ENCODE peak calls at places on chromosomes 16 and 17, in five cellular contexts. One of them, this sample, is unnamed.

GRCh38 chr17:6666077-6666521 is 14.5 kb downstream of the C17orf100 start:
- DNase-seq in pancreas: peak
- DNase-seq in heart left ventricle: peak
- DNase-seq in IMR-90: peak
- DNase-seq in H1: peak
- DNase-seq in this sample: peak

GRCh38 chr16:52546291-52546941 is 527 bp downstream of the TOX3 start:
- DNase-seq in H1: no peak
- DNase-seq in heart left ventricle: no peak
- DNase-seq in IMR-90: no peak
- DNase-seq in pancreas: peak
- DNase-seq in this sample: no peak

GRCh38 chr17:75160211-75160610 is 5.9 kb upstream of the JPT1 start:
- DNase-seq in pancreas: no peak
- DNase-seq in H1: no peak
- DNase-seq in IMR-90: no peak
- DNase-seq in heart left ventricle: no peak
- DNase-seq in this sample: no peak

GRCh38 chr16:64162613-64163375 is 959.1 kb downstream of the CDH11 start:
- DNase-seq in H1: no peak
- DNase-seq in heart left ventricle: no peak
- DNase-seq in pancreas: no peak
- DNase-seq in IMR-90: no peak
- DNase-seq in this sample: no peak

GRCh38 chr17:63552211-63552610 is 1.9 kb downstream of the DCAF7 start:
- DNase-seq in heart left ventricle: no peak
- DNase-seq in IMR-90: peak
- DNase-seq in pancreas: no peak
- DNase-seq in H1: no peak
- DNase-seq in this sample: no peak

GRCh38 chr17:66466933-66467367 is 164.5 kb downstream of the PRKCA start:
- DNase-seq in H1: no peak
- DNase-seq in pancreas: no peak
- DNase-seq in IMR-90: peak
- DNase-seq in heart left ventricle: no peak
- DNase-seq in this sample: peak

GRCh38 chr17:31394544-31394943 is 3.1 kb downstream of the RAB11FIP4 start:
- DNase-seq in pancreas: peak
- DNase-seq in IMR-90: peak
- DNase-seq in heart left ventricle: peak
- DNase-seq in H1: peak
- DNase-seq in this sample: peak

GRCh38 chr16:20910781-20911321 is 10.3 kb downstream of the LYRM1 start:
- DNase-seq in heart left ventricle: no peak
- DNase-seq in H1: no peak
- DNase-seq in pancreas: no peak
- DNase-seq in IMR-90: peak
- DNase-seq in this sample: no peak

GRCh38 chr17:50317121-50317520 is 28.8 kb upstream of the XYLT2 start:
- DNase-seq in heart left ventricle: no peak
- DNase-seq in H1: no peak
- DNase-seq in pancreas: no peak
- DNase-seq in IMR-90: no peak
- DNase-seq in this sample: no peak

GRCh38 chr16:85354623-85355514 is 242.6 kb upstream of the CIBAR2 start:
- DNase-seq in heart left ventricle: no peak
- DNase-seq in H1: no peak
- DNase-seq in IMR-90: peak
- DNase-seq in pancreas: no peak
- DNase-seq in this sample: no peak

GRCh38 chr16:1430759-1431496 is at the start of gene PERCC1:
- DNase-seq in H1: no peak
- DNase-seq in heart left ventricle: no peak
- DNase-seq in IMR-90: no peak
- DNase-seq in pancreas: no peak
- DNase-seq in this sample: no peak

GRCh38 chr16:12545792-12546342 is 257.8 kb downstream of the CPPED1 start:
- DNase-seq in pancreas: no peak
- DNase-seq in H1: no peak
- DNase-seq in IMR-90: no peak
- DNase-seq in heart left ventricle: no peak
- DNase-seq in this sample: no peak

GRCh38 chr17:1043601-1044251 is 46.8 kb downstream of the TIMM22 start:
- DNase-seq in pancreas: no peak
- DNase-seq in IMR-90: no peak
- DNase-seq in H1: no peak
- DNase-seq in heart left ventricle: peak
- DNase-seq in this sample: no peak

GRCh38 chr17:45241315-45242011 is 19.8 kb downstream of the FMNL1 start:
- DNase-seq in pancreas: peak
- DNase-seq in heart left ventricle: no peak
- DNase-seq in H1: no peak
- DNase-seq in IMR-90: no peak
- DNase-seq in this sample: peak

GRCh38 chr16:49021136-49021535 is 260.5 kb downstream of the CBLN1 start:
- DNase-seq in heart left ventricle: no peak
- DNase-seq in IMR-90: peak
- DNase-seq in H1: no peak
- DNase-seq in pancreas: no peak
- DNase-seq in this sample: no peak

GRCh38 chr17:77819497-77819896 is 139.0 kb upstream of the TNRC6C start:
- DNase-seq in pancreas: no peak
- DNase-seq in IMR-90: no peak
- DNase-seq in H1: no peak
- DNase-seq in heart left ventricle: no peak
- DNase-seq in this sample: no peak

GRCh38 chr17:59436900-59437299 is 105.4 kb downstream of the YPEL2 start:
- DNase-seq in pancreas: no peak
- DNase-seq in IMR-90: no peak
- DNase-seq in H1: no peak
- DNase-seq in heart left ventricle: peak
- DNase-seq in this sample: no peak

GRCh38 chr17:5922476-5922875 is 147.7 kb upstream of the WSCD1 start:
- DNase-seq in H1: no peak
- DNase-seq in IMR-90: no peak
- DNase-seq in heart left ventricle: no peak
- DNase-seq in pancreas: no peak
- DNase-seq in this sample: no peak

GRCh38 chr16:48617711-48618148 is 7.8 kb upstream of the N4BP1 start:
- DNase-seq in IMR-90: peak
- DNase-seq in pancreas: no peak
- DNase-seq in H1: no peak
- DNase-seq in heart left ventricle: peak
- DNase-seq in this sample: peak

GRCh38 chr17:57889892-57890856 is 40.3 kb upstream of the MRPS23 start:
- DNase-seq in pancreas: peak
- DNase-seq in heart left ventricle: peak
- DNase-seq in IMR-90: peak
- DNase-seq in H1: no peak
- DNase-seq in this sample: peak

GRCh38 chr17:83160443-83161297 is 81.3 kb downstream of the METRNL start:
- DNase-seq in heart left ventricle: no peak
- DNase-seq in pancreas: no peak
- DNase-seq in H1: no peak
- DNase-seq in IMR-90: no peak
- DNase-seq in this sample: peak

GRCh38 chr17:57697891-57698708 is 47.0 kb downstream of the CCDC182 start:
- DNase-seq in H1: no peak
- DNase-seq in IMR-90: no peak
- DNase-seq in pancreas: no peak
- DNase-seq in heart left ventricle: no peak
- DNase-seq in this sample: peak

GRCh38 chr17:16877102-16877501 is 94.8 kb downstream of the TNFRSF13B start:
- DNase-seq in IMR-90: no peak
- DNase-seq in H1: no peak
- DNase-seq in pancreas: no peak
- DNase-seq in heart left ventricle: no peak
- DNase-seq in this sample: no peak

GRCh38 chr17:13265306-13265705 is 247.5 kb upstream of the ELAC2 start:
- DNase-seq in IMR-90: no peak
- DNase-seq in H1: no peak
- DNase-seq in heart left ventricle: no peak
- DNase-seq in pancreas: no peak
- DNase-seq in this sample: no peak

GRCh38 chr17:44367219-44367618 is 3.6 kb upstream of the FAM171A2 start:
- DNase-seq in heart left ventricle: no peak
- DNase-seq in IMR-90: no peak
- DNase-seq in pancreas: no peak
- DNase-seq in H1: no peak
- DNase-seq in this sample: no peak

GRCh38 chr16:69610356-69610755 is 44.6 kb downstream of the NFAT5 start:
- DNase-seq in H1: no peak
- DNase-seq in IMR-90: no peak
- DNase-seq in pancreas: no peak
- DNase-seq in heart left ventricle: no peak
- DNase-seq in this sample: no peak

GRCh38 chr17:15744885-15745284 is 12.8 kb downstream of the TBC1D26 start:
- DNase-seq in IMR-90: no peak
- DNase-seq in pancreas: no peak
- DNase-seq in H1: no peak
- DNase-seq in heart left ventricle: no peak
- DNase-seq in this sample: peak

GRCh38 chr16:58491-59439 is 5.1 kb downstream of the SNRNP25 start:
- DNase-seq in IMR-90: no peak
- DNase-seq in heart left ventricle: no peak
- DNase-seq in H1: no peak
- DNase-seq in pancreas: no peak
- DNase-seq in this sample: no peak

GRCh38 chr17:2980904-2981246 is 82.5 kb downstream of the OR1D5 start:
- DNase-seq in H1: no peak
- DNase-seq in IMR-90: no peak
- DNase-seq in heart left ventricle: no peak
- DNase-seq in pancreas: peak
- DNase-seq in this sample: no peak

GRCh38 chr17:62405451-62405850 is 18.2 kb upstream of the METTL2A start:
- DNase-seq in IMR-90: peak
- DNase-seq in heart left ventricle: no peak
- DNase-seq in H1: no peak
- DNase-seq in pancreas: no peak
- DNase-seq in this sample: no peak

GRCh38 chr16:10514369-10515055 is 65.9 kb downstream of the EMP2 start:
- DNase-seq in heart left ventricle: peak
- DNase-seq in pancreas: no peak
- DNase-seq in H1: no peak
- DNase-seq in IMR-90: peak
- DNase-seq in this sample: peak
- H3K27ac ChIP-seq in heart left ventricle: peak
- H3K27ac ChIP-seq in pancreas: peak
- H3K27ac ChIP-seq in H1: no peak
- H3K27ac ChIP-seq in IMR-90: no peak
- H3K27ac ChIP-seq in this sample: peak

GRCh38 chr17:36942631-36943125 is 5.4 kb downstream of the LHX1 start:
- DNase-seq in pancreas: no peak
- DNase-seq in H1: no peak
- DNase-seq in heart left ventricle: no peak
- DNase-seq in IMR-90: no peak
- DNase-seq in this sample: no peak

GRCh38 chr17:36939944-36940312 is 2.7 kb downstream of the LHX1 start:
- DNase-seq in heart left ventricle: no peak
- DNase-seq in IMR-90: no peak
- DNase-seq in pancreas: no peak
- DNase-seq in H1: no peak
- DNase-seq in this sample: no peak

GRCh38 chr17:36940313-36941264 is 3.3 kb downstream of the LHX1 start:
- DNase-seq in heart left ventricle: no peak
- DNase-seq in H1: no peak
- DNase-seq in IMR-90: no peak
- DNase-seq in pancreas: no peak
- DNase-seq in this sample: no peak

GRCh38 chr17:36942031-36942599 is 4.8 kb downstream of the LHX1 start:
- DNase-seq in pancreas: peak
- DNase-seq in H1: no peak
- DNase-seq in IMR-90: no peak
- DNase-seq in heart left ventricle: no peak
- DNase-seq in this sample: no peak

GRCh38 chr17:36941265-36942021 is 4.2 kb downstream of the LHX1 start:
- DNase-seq in H1: no peak
- DNase-seq in IMR-90: no peak
- DNase-seq in pancreas: no peak
- DNase-seq in heart left ventricle: no peak
- DNase-seq in this sample: no peak
- H3K4me3 ChIP-seq in H1: no peak
- H3K4me3 ChIP-seq in IMR-90: no peak
- H3K4me3 ChIP-seq in pancreas: no peak
- H3K4me3 ChIP-seq in heart left ventricle: no peak
- H3K4me3 ChIP-seq in this sample: no peak

GRCh38 chr16:68085259-68086071 is at the start of gene NFATC3:
- DNase-seq in pancreas: peak
- DNase-seq in heart left ventricle: peak
- DNase-seq in H1: peak
- DNase-seq in IMR-90: peak
- DNase-seq in this sample: peak

GRCh38 chr16:68087688-68088087 is 2.5 kb downstream of the NFATC3 start:
- DNase-seq in heart left ventricle: no peak
- DNase-seq in H1: no peak
- DNase-seq in IMR-90: no peak
- DNase-seq in pancreas: no peak
- DNase-seq in this sample: no peak

GRCh38 chr16:68084504-68085258 is 489 bp upstream of the NFATC3 start:
- DNase-seq in H1: peak
- DNase-seq in pancreas: peak
- DNase-seq in heart left ventricle: peak
- DNase-seq in IMR-90: peak
- DNase-seq in this sample: peak

GRCh38 chr16:68086860-68087268 is 1.7 kb downstream of the NFATC3 start:
- DNase-seq in heart left ventricle: no peak
- DNase-seq in H1: no peak
- DNase-seq in pancreas: no peak
- DNase-seq in IMR-90: no peak
- DNase-seq in this sample: no peak

DNA sequence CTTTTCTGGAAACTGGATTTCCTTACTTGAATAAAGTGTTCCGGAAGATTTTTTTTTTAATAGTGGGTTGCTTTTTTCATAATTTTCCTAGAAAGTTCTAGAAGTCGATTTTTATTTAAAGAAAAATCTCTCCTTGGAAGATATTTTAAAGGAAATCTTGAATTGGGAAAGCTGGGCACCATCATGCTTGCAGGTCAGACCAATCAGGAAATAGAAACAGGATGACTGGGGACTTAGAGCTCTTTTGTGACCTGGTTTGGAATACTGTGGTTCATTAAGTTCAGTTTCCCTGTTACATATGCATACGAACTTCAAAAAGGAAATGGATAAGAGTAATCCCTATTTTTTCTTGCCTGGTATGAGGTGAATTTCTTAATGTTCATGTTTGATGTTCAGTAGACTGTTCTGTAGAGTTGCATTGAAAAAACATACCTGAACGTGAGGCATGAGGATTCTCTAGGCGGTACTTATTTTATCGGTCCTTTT is 1.2 kb downstream of the NFATC3 start:
- DNase-seq in heart left ventricle: no peak
- DNase-seq in pancreas: no peak
- DNase-seq in H1: no peak
- DNase-seq in IMR-90: peak
- DNase-seq in this sample: no peak
- H3K27ac ChIP-seq in heart left ventricle: peak
- H3K27ac ChIP-seq in pancreas: peak
- H3K27ac ChIP-seq in H1: no peak
- H3K27ac ChIP-seq in IMR-90: peak
- H3K27ac ChIP-seq in this sample: peak

GRCh38 chr17:39701784-39702422 is 2.0 kb downstream of the ERBB2 start:
- DNase-seq in H1: no peak
- DNase-seq in heart left ventricle: no peak
- DNase-seq in pancreas: no peak
- DNase-seq in IMR-90: no peak
- DNase-seq in this sample: no peak
- H3K4me3 ChIP-seq in H1: peak
- H3K4me3 ChIP-seq in heart left ventricle: peak
- H3K4me3 ChIP-seq in pancreas: no peak
- H3K4me3 ChIP-seq in IMR-90: no peak
- H3K4me3 ChIP-seq in this sample: no peak